ENCODE peak calls at places on chromosomes 1 and 21, in six cellular contexts. C, Y, S, I, P and O are unnamed samples.

GRCh38 chr1:121443131-121443530 is 258.4 kb downstream of the SRGAP2C start:
- DNase-seq in C (no peak), Y (no peak), S (no peak), I (no peak), P (no peak), O (no peak)

GRCh38 chr1:24551910-24552571 is 3.8 kb upstream of the NCMAP start:
- DNase-seq in C (no peak), Y (no peak), S (no peak), I (no peak), P (no peak), O (peak; percentile 34)

GRCh38 chr1:15277370-15277769 is 30.3 kb downstream of the FHAD1 start:
- DNase-seq in C (no peak), Y (no peak), S (no peak), I (no peak), P (no peak), O (peak; percentile 24)

GRCh38 chr1:8533907-8534306 is 216.0 kb downstream of the SLC45A1 start:
- DNase-seq in C (no peak), Y (no peak), S (no peak), I (no peak), P (no peak), O (no peak)

GRCh38 chr1:1732381-1732780 is 8.2 kb upstream of the CDK11A start:
- DNase-seq in C (no peak), Y (no peak), S (no peak), I (no peak), P (no peak), O (peak; percentile 65)

GRCh38 chr1:98737835-98738234 is 76.3 kb downstream of the SNX7 start:
- DNase-seq in C (no peak), Y (no peak), S (no peak), I (no peak), P (no peak), O (no peak)

GRCh38 chr1:38285807-38286530 is 239.4 kb upstream of the POU3F1 start:
- DNase-seq in C (no peak), Y (no peak), S (no peak), I (no peak), P (no peak), O (no peak)

GRCh38 chr1:224851210-224851849 is 78.1 kb upstream of the DNAH14 start:
- DNase-seq in C (peak; percentile 53), Y (peak; percentile 68), S (peak; percentile 56), I (peak; percentile 59), P (peak; percentile 55), O (no peak)

GRCh38 chr1:100038401-100039306 is 68.9 kb downstream of the SLC35A3 start:
- DNase-seq in C (peak; percentile 76), Y (peak; percentile 79), S (peak; percentile 72), I (peak; percentile 36), P (no peak), O (peak; percentile 88)

GRCh38 chr1:230629511-230629910 is 12.8 kb upstream of the COG2 start:
- DNase-seq in C (no peak), Y (no peak), S (no peak), I (no peak), P (no peak), O (no peak)

GRCh38 chr1:10685851-10686403 is 110.5 kb downstream of the CASZ1 start:
- DNase-seq in C (peak; percentile 73), Y (no peak), S (no peak), I (no peak), P (no peak), O (no peak)

GRCh38 chr1:23387494-23387893 is 17.9 kb upstream of the ZNF436 start:
- DNase-seq in C (peak; percentile 74), Y (no peak), S (no peak), I (no peak), P (no peak), O (no peak)

GRCh38 chr1:151006331-151007052 is at the start of gene MINDY1:
- DNase-seq in C (peak; percentile 69), Y (peak; percentile 81), S (peak; percentile 89), I (peak; percentile 79), P (peak; percentile 95), O (peak; percentile 88)

GRCh38 chr1:207965602-207966387 is 54.9 kb upstream of the CD34 start:
- DNase-seq in C (no peak), Y (no peak), S (no peak), I (no peak), P (no peak), O (no peak)

GRCh38 chr1:47725732-47726495 is 271.3 kb downstream of the TRABD2B start:
- DNase-seq in C (peak; percentile 70), Y (peak; percentile 90), S (peak; percentile 80), I (peak; percentile 90), P (peak; percentile 82), O (peak; percentile 83)

GRCh38 chr1:204568576-204569206 is 52.5 kb downstream of the MDM4 start:
- DNase-seq in C (no peak), Y (no peak), S (no peak), I (no peak), P (no peak), O (no peak)

GRCh38 chr1:31666290-31666963 is 21.8 kb upstream of the PEF1 start:
- DNase-seq in C (no peak), Y (peak; percentile 81), S (no peak), I (peak; percentile 21), P (peak; percentile 43), O (no peak)

GRCh38 chr1:21868482-21868881 is 56.4 kb downstream of the LDLRAD2 start:
- DNase-seq in C (no peak), Y (no peak), S (no peak), I (no peak), P (no peak), O (no peak)

GRCh38 chr1:151562661-151563060 is 22.6 kb downstream of the TUFT1 start:
- DNase-seq in C (no peak), Y (no peak), S (no peak), I (no peak), P (no peak), O (no peak)

GRCh38 chr1:47941609-47942237 is 55.5 kb downstream of the TRABD2B start:
- DNase-seq in C (no peak), Y (no peak), S (no peak), I (no peak), P (peak; percentile 24), O (no peak)

GRCh38 chr1:161185282-161185682 is 8.0 kb upstream of the B4GALT3 start:
- DNase-seq in C (peak; percentile 45), Y (peak; percentile 83), S (peak; percentile 38), I (peak; percentile 80), P (no peak), O (peak; percentile 91)

GRCh38 chr1:34266127-34266951 is 89.6 kb downstream of the C1orf94 start:
- DNase-seq in C (no peak), Y (no peak), S (no peak), I (no peak), P (no peak), O (no peak)

GRCh38 chr1:88985033-88985432 is 7.4 kb downstream of the KYAT3 start:
- DNase-seq in C (peak; percentile 42), Y (no peak), S (no peak), I (peak; percentile 28), P (peak; percentile 7), O (no peak)

GRCh38 chr21:15279484-15279883 is 214.7 kb upstream of the NRIP1 start:
- DNase-seq in C (no peak), Y (no peak), S (no peak), I (no peak), P (no peak), O (no peak)

GRCh38 chr1:942864-943533 is 16.1 kb downstream of the NOC2L start:
- DNase-seq in C (peak; percentile 87), Y (peak; percentile 46), S (peak; percentile 57), I (no peak), P (peak; percentile 58), O (no peak)

GRCh38 chr21:42621828-42622199 is 31.6 kb upstream of the PDE9A start:
- DNase-seq in C (no peak), Y (no peak), S (no peak), I (no peak), P (no peak), O (peak; percentile 38)

GRCh38 chr1:116375884-116376733 is 3.1 kb downstream of the ATP1A1 start:
- DNase-seq in C (peak; percentile 71), Y (peak; percentile 90), S (peak; percentile 61), I (peak; percentile 66), P (no peak), O (peak; percentile 93)

GRCh38 chr1:226870323-226871046 is at the start of gene PSEN2:
- DNase-seq in C (peak; percentile 85), Y (peak; percentile 84), S (peak; percentile 88), I (no peak), P (peak; percentile 62), O (no peak)
- TF ChIP-seq CTCF in C (peak; percentile 56), Y (peak; percentile 35), S (peak; percentile 30), I (peak; percentile 17), P (no peak), O (peak; percentile 27)

GRCh38 chr1:154419620-154420020 is 14.5 kb downstream of the IL6R start:
- DNase-seq in C (peak; percentile 88), Y (peak; percentile 79), S (no peak), I (peak; percentile 90), P (no peak), O (peak; percentile 94)
- TF ChIP-seq EP300 in C (peak; percentile 50), Y (no peak), S (no peak), I (peak; percentile 85), P (peak; percentile 44), O (no peak)

DNA sequence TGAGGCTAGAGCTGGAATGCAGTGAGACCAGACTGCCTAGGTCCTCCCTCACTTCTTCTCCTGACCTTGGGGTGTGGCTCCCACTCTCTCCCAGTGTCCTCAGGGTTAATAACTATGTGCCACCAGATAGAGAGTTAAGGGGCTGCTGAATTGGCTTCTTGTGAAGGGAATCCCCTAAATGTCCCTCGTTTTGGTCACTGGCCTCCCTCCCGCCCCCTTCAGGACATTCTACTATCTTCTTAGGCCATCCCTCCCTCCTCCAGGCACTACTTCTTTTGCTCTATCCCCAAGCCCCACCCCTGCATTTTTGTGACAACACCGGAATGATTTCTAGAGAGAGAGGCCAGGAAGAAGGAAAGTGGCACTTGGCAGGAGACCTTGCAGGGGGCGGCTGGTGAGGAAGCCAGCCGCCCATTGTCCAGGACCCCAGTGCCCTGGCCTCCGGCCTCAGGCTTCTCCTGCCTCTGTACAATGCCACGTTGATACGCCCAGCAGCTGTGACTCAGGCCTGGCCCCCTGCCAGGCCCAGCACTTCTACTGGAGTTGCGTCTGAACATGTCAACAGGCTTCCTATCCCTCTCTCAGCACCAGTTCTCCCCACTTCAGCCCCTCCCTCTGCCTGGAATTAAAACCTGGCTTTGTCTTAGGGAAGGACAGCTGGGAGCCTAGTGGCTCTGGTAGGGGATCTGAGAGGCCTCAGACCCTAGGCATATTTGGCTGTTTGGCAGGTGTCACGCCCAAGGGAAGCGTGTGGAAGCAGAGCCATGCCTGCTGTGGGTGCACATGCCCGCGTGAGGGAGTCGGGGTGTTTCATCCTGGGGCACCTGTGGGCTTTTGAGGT is 9.1 kb downstream of the LMNA start:
- DNase-seq in C (peak; percentile 97), Y (peak; percentile 95), S (peak; percentile 98), I (peak; percentile 93), P (no peak), O (peak; percentile 98)
- TF ChIP-seq CTCF in C (peak; percentile 13), Y (peak; percentile 23), S (no peak), I (no peak), P (peak; percentile 49), O (no peak)

DNA sequence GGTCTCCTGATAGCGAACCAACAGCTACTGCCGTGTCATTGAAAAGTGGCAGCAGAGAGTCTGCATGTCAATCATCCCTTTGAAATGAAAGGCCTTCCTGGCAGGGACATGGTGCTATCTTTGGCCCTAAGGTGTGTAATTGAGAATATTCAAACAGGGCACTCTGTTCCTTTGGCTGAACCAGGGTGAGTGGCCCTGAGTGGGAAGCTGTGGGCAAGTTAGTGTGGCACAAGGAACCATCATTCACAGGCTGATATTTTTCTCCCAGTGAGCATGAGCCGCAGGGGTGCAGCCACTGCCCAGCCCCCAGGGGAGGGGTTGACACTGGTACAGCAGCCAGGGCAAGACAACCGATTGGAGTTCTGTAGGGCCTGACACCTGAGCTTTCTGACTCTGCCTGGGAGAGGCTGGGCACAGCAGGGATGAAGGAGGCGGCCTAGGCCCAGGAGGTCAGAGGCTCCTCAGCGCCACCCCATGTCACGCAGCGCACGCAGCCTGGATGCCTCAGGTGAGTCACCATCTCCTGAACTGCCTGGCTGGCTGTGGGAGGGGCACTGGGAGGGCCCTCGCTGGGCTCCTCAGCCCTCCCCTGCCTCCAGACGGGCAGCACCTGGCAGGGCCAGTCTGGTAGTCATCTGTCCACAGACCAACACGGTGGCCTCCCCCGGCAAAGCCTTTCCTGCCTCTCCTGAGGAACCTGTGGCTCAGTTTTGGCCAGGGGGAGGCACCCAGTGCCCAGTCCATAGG is 13.2 kb downstream of the QSOX1 start:
- DNase-seq in C (no peak), Y (peak; percentile 92), S (no peak), I (no peak), P (peak; percentile 84), O (peak; percentile 75)
- TF ChIP-seq EP300 in C (no peak), Y (no peak), S (no peak), I (no peak), P (no peak), O (no peak)